ENCODE peak calls at places on chromosomes 3 and 15, in nine cellular contexts. P, A, H, Q, W, V, O, E and G are unnamed samples. For H3K4me1 and H3K9me3, the result is how much of the 10 kb centered on the place peaks cover.

GRCh38 chr3:48536787-48537186 is 19.8 kb downstream of the PFKFB4 start:
- DNase-seq in P (no peak), A (no peak), H (no peak), Q (no peak), W (no peak), V (no peak), O (no peak), E (no peak), G (no peak)

GRCh38 chr15:57281357-57281756 is 94.9 kb upstream of the CGNL1 start:
- DNase-seq in P (no peak), A (no peak), H (no peak), Q (no peak), W (no peak), V (no peak), O (no peak), E (no peak), G (no peak)

GRCh38 chr3:50299929-50300680 is 900 bp upstream of the HYAL3 start:
- DNase-seq in P (no peak), A (peak), H (no peak), Q (peak), W (no peak), V (peak), O (no peak), E (no peak), G (no peak)

GRCh38 chr3:115877647-115877934 is 254.3 kb downstream of the GAP43 start:
- DNase-seq in P (no peak), A (no peak), H (no peak), Q (no peak), W (no peak), V (no peak), O (no peak), E (no peak), G (no peak)

GRCh38 chr15:58095415-58095814 is 29.9 kb upstream of the ALDH1A2 start:
- DNase-seq in P (no peak), A (no peak), H (no peak), Q (no peak), W (no peak), V (no peak), O (no peak), E (no peak), G (no peak)

GRCh38 chr15:57345584-57345983 is 30.7 kb upstream of the CGNL1 start:
- DNase-seq in P (peak), A (no peak), H (no peak), Q (no peak), W (no peak), V (no peak), O (no peak), E (no peak), G (no peak)

GRCh38 chr3:85939026-85939616 is 980.3 kb downstream of the CADM2 start:
- DNase-seq in P (no peak), A (peak), H (no peak), Q (no peak), W (no peak), V (no peak), O (no peak), E (no peak), G (no peak)

GRCh38 chr3:129196601-129197000 is 12.9 kb upstream of the CNBP start:
- DNase-seq in P (no peak), A (no peak), H (no peak), Q (no peak), W (no peak), V (no peak), O (no peak), E (no peak), G (no peak)

GRCh38 chr15:23482764-23483489 is 35.9 kb upstream of the GOLGA6L2 start:
- DNase-seq in P (no peak), A (no peak), H (no peak), Q (no peak), W (no peak), V (no peak), O (no peak), E (no peak), G (no peak)

GRCh38 chr3:98786364-98786930 is 23.3 kb downstream of the ST3GAL6 start:
- DNase-seq in P (no peak), A (no peak), H (no peak), Q (no peak), W (no peak), V (no peak), O (no peak), E (no peak), G (no peak)

GRCh38 chr3:112647122-112647521 is 6.2 kb upstream of the CCDC80 start:
- DNase-seq in P (peak), A (peak), H (no peak), Q (peak), W (no peak), V (peak), O (no peak), E (no peak), G (no peak)

GRCh38 chr3:194521514-194522260 is 34.9 kb upstream of the ATP13A3 start:
- DNase-seq in P (no peak), A (peak), H (no peak), Q (peak), W (no peak), V (peak), O (no peak), E (no peak), G (no peak)

GRCh38 chr3:83946554-83946953 is 1012.2 kb upstream of the CADM2 start:
- DNase-seq in P (peak), A (no peak), H (no peak), Q (no peak), W (no peak), V (no peak), O (no peak), E (no peak), G (no peak)

GRCh38 chr3:38264779-38265178 is 833 bp upstream of the SLC22A13 start:
- DNase-seq in P (peak), A (no peak), H (no peak), Q (no peak), W (no peak), V (no peak), O (no peak), E (no peak), G (no peak)

GRCh38 chr15:90860450-90860849 is 7.9 kb upstream of the FURIN start:
- DNase-seq in P (no peak), A (no peak), H (peak), Q (no peak), W (no peak), V (no peak), O (no peak), E (no peak), G (no peak)

GRCh38 chr3:58462829-58463180 is 29.1 kb upstream of the KCTD6 start:
- DNase-seq in P (no peak), A (no peak), H (no peak), Q (no peak), W (no peak), V (no peak), O (no peak), E (no peak), G (no peak)

GRCh38 chr15:74786659-74787165 is 4.8 kb downstream of the CSK start:
- DNase-seq in P (no peak), A (no peak), H (no peak), Q (no peak), W (no peak), V (no peak), O (peak), E (peak), G (peak)

GRCh38 chr3:193997228-193998192 is 138.4 kb upstream of the HES1 start:
- DNase-seq in P (peak), A (peak), H (no peak), Q (no peak), W (no peak), V (no peak), O (peak), E (no peak), G (no peak)

GRCh38 chr15:31261266-31262142 is 65.1 kb upstream of the KLF13 start:
- DNase-seq in P (no peak), A (no peak), H (no peak), Q (no peak), W (no peak), V (no peak), O (no peak), E (peak), G (no peak)

GRCh38 chr3:130084581-130084980 is 3.0 kb downstream of the ALG1L2 start:
- DNase-seq in P (no peak), A (no peak), H (no peak), Q (no peak), W (no peak), V (no peak), O (no peak), E (no peak), G (no peak)

GRCh38 chr3:52346623-52347530 is 30.8 kb downstream of the DNAH1 start:
- DNase-seq in P (no peak), A (peak), H (no peak), Q (peak), W (no peak), V (peak), O (peak), E (no peak), G (peak)

GRCh38 chr15:73357999-73358665 is 10.6 kb downstream of the HCN4 start:
- DNase-seq in P (no peak), A (no peak), H (no peak), Q (no peak), W (no peak), V (no peak), O (no peak), E (no peak), G (no peak)

GRCh38 chr3:120428904-120429303 is 21.9 kb downstream of the FSTL1 start:
- DNase-seq in P (no peak), A (peak), H (no peak), Q (no peak), W (no peak), V (no peak), O (no peak), E (no peak), G (no peak)

GRCh38 chr3:160796089-160796812 is 40.2 kb downstream of the PPM1L start:
- DNase-seq in P (no peak), A (no peak), H (no peak), Q (no peak), W (no peak), V (no peak), O (no peak), E (no peak), G (no peak)

GRCh38 chr15:53458736-53459135 is 300.7 kb downstream of the WDR72 start:
- DNase-seq in P (no peak), A (no peak), H (no peak), Q (no peak), W (no peak), V (no peak), O (no peak), E (no peak), G (no peak)

GRCh38 chr15:80259942-80260510 is 8.0 kb upstream of the CTXND1 start:
- DNase-seq in P (no peak), A (no peak), H (no peak), Q (no peak), W (no peak), V (no peak), O (no peak), E (peak), G (no peak)

GRCh38 chr3:173659972-173660371 is 262.4 kb downstream of the NLGN1 start:
- DNase-seq in P (peak), A (peak), H (no peak), Q (no peak), W (no peak), V (no peak), O (no peak), E (no peak), G (no peak)
- H3K4me1 ChIP-seq in P (under half), A (under half), H (under half), Q (under half), W (under half), V (under half), O (under half), E (under half), G (under half)

DNA sequence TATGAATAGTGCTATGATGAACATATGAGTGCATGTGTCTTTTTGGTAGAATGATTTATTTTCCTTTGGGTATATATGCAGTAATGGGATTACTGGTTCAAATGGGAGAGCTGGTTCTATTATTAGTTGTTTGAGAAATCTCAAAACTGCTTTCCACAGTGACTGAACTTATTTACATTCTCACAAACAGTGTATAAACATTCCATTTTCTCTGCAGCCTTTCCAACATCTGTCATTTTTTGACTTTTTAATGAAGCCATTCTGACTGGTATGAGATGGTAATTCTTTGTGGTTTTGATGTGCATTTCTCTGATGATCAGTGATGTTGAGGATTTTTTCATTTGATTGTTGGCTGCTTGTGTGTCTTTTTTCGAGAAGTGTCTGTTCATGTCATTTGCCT is 1124.2 kb downstream of the NAALADL2 start:
- DNase-seq in P (no peak), A (peak), H (no peak), Q (no peak), W (no peak), V (peak), O (no peak), E (no peak), G (no peak)
- H3K9me3 ChIP-seq in P (under half), A (under half), H (under half), Q (under half), W (under half), V (under half), O (under half), E (under half), G (under half)

GRCh38 chr3:139329364-139329850 is 14.4 kb upstream of the MRPS22 start:
- DNase-seq in P (peak), A (peak), H (peak), Q (peak), W (peak), V (peak), O (peak), E (peak), G (peak)

GRCh38 chr3:139326707-139327106 is 17.1 kb upstream of the MRPS22 start:
- DNase-seq in P (no peak), A (no peak), H (no peak), Q (no peak), W (no peak), V (no peak), O (no peak), E (no peak), G (no peak)

GRCh38 chr3:139328356-139328755 is 15.5 kb upstream of the MRPS22 start:
- DNase-seq in P (no peak), A (no peak), H (no peak), Q (no peak), W (no peak), V (no peak), O (no peak), E (no peak), G (no peak)

GRCh38 chr3:139327231-139327630 is 16.6 kb upstream of the MRPS22 start:
- DNase-seq in P (no peak), A (no peak), H (no peak), Q (no peak), W (no peak), V (no peak), O (no peak), E (no peak), G (no peak)

GRCh38 chr3:139327861-139328260 is 16.0 kb upstream of the MRPS22 start:
- DNase-seq in P (no peak), A (peak), H (no peak), Q (no peak), W (no peak), V (no peak), O (no peak), E (no peak), G (no peak)
- H3K4me1 ChIP-seq in P (under half), A (under half), H (under half), Q (under half), W (under half), V (under half), O (under half), E (under half), G (under half)

GRCh38 chr3:93861021-93861420 is 112.7 kb downstream of the PROS1 start:
- DNase-seq in P (no peak), A (no peak), H (no peak), Q (no peak), W (no peak), V (no peak), O (no peak), E (no peak), G (no peak)
- H3K9me3 ChIP-seq in P (under half), A (under half), H (under half), Q (under half), W (under half), V (under half), O (under half), E (under half), G (under half)

DNA sequence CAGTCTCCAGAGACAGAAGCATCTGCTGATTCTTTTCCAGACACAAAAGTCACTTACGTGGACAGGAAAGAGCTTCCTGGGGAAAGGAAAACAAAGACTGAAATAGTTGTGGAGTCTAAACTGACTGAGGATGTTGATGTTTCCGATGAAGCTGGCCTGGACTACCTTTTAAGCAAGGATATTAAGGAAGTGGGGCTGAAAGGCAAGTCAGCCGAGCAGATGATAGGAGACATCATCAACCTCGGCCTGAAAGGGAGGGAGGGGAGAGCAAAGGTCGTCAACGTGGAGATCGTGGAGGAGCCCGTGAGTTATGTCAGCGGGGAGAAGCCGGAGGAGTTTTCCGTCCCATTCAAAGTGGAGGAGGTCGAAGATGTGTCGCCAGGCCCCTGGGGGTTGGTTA is 25.4 kb downstream of the SYNM start:
- DNase-seq in P (no peak), A (no peak), H (no peak), Q (no peak), W (no peak), V (no peak), O (no peak), E (no peak), G (no peak)
- H3K4me1 ChIP-seq in P (under half), A (under half), H (under half), Q (under half), W (under half), V (under half), O (under half), E (under half), G (under half)

GRCh38 chr3:8524656-8525399 is 23.2 kb downstream of the LMCD1 start:
- DNase-seq in P (no peak), A (no peak), H (no peak), Q (no peak), W (no peak), V (no peak), O (no peak), E (no peak), G (no peak)
- H3K9me3 ChIP-seq in P (under half), A (under half), H (under half), Q (under half), W (under half), V (under half), O (under half), E (under half), G (under half)

DNA sequence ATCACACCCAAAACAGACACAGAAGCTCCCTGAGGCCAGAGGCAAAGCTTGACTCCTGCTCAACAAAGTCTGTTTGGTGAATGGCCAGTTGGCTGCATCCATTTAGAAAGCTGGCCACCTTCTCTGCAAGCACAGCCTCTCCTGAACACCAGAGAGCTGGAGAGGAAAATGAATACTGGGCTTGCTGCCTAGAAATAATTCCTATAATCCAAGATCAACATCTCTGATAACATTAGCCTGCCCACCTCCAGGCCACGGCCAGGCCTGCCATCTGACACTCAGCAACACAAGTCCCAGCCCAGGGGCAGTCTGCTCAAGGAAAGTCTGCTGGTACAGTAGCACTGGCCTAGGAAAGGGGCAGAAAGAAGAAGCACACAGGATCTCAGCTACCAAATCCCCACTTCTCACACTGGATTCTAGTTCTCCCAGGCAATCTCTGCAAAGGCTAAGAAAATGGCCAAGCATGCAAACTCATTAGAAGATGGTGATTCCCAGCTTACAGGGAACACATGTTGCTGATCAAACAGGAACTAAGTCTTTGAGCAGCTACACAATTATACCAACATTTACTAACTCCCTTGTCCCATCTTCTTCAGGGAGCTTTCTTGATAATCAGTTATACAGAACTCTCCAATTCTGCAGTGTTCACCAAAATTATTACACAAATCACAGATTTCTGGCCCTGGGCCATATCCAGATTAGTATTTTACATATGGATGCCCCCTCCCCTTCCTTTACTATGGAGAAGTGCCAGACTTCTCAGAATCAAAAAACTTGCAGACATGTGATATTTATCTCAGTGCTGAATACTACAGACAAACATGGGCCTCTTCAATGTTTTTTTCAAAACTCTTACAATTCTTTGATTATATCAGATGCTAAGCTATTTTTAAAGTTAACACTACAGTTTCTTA is 9.9 kb downstream of the TBC1D2B start:
- DNase-seq in P (no peak), A (peak), H (no peak), Q (no peak), W (no peak), V (no peak), O (no peak), E (no peak), G (peak)
- H3K4me1 ChIP-seq in P (under half), A (half or more), H (under half), Q (under half), W (half or more), V (half or more), O (half or more), E (half or more), G (under half)

GRCh38 chr3:69009559-69010410 is 3.7 kb downstream of the EOGT start:
- DNase-seq in P (no peak), A (peak), H (no peak), Q (peak), W (no peak), V (peak), O (no peak), E (no peak), G (no peak)
- H3K9me3 ChIP-seq in P (under half), A (under half), H (under half), Q (under half), W (under half), V (under half), O (under half), E (under half), G (under half)

GRCh38 chr3:155670320-155670719 is 74.6 kb downstream of the PLCH1 start:
- DNase-seq in P (no peak), A (no peak), H (no peak), Q (no peak), W (no peak), V (no peak), O (no peak), E (no peak), G (no peak)
- H3K4me1 ChIP-seq in P (under half), A (under half), H (under half), Q (under half), W (under half), V (under half), O (under half), E (under half), G (under half)